ENCODE peak calls at places on chromosomes 13 and 19, in four cellular contexts. Q is A549, R is heart left ventricle, H is IMR-90. J is an unnamed sample. For H3K4me1, the result is how much of the 10 kb centered on the place peaks cover.

GRCh38 chr13:94595006-94595942 is 678 bp downstream of the TGDS start:
- DNase-seq in Q (peak), R (no peak), H (peak), J (peak)

GRCh38 chr13:98981596-98982195 is 3.8 kb upstream of the DOCK9 start:
- DNase-seq in Q (no peak), R (no peak), H (no peak), J (no peak)

GRCh38 chr13:52736891-52737290 is 2.7 kb downstream of the CNMD start:
- DNase-seq in Q (no peak), R (no peak), H (no peak), J (no peak)

GRCh38 chr19:57829316-57829715 is 783 bp upstream of the ZNF587B start:
- DNase-seq in Q (no peak), R (no peak), H (peak), J (peak)

GRCh38 chr13:103009061-103009840 is 57.0 kb downstream of the SLC10A2 start:
- DNase-seq in Q (no peak), R (no peak), H (no peak), J (no peak)

GRCh38 chr13:29140277-29140676 is 320.1 kb downstream of the MTUS2 start:
- DNase-seq in Q (no peak), R (peak), H (no peak), J (peak)

GRCh38 chr19:55712804-55713631 is 25.2 kb downstream of the NLRP9 start:
- DNase-seq in Q (no peak), R (no peak), H (no peak), J (no peak)

GRCh38 chr13:97884707-97885468 is 68.6 kb upstream of the IPO5 start:
- DNase-seq in Q (no peak), R (no peak), H (no peak), J (no peak)

GRCh38 chr13:101941095-101941777 is 460.6 kb downstream of the FGF14 start:
- DNase-seq in Q (no peak), R (no peak), H (peak), J (no peak)

GRCh38 chr19:5585461-5586299 is 17.9 kb upstream of the TINCR start:
- DNase-seq in Q (no peak), R (peak), H (no peak), J (no peak)

GRCh38 chr19:40633207-40633606 is 32.0 kb downstream of the LTBP4 start:
- DNase-seq in Q (no peak), R (no peak), H (peak), J (no peak)

GRCh38 chr13:49357694-49358093 is 86.2 kb downstream of the CAB39L start:
- DNase-seq in Q (no peak), R (no peak), H (peak), J (no peak)

GRCh38 chr13:43405457-43405856 is 381.3 kb downstream of the ENOX1 start:
- DNase-seq in Q (no peak), R (no peak), H (peak), J (peak)

GRCh38 chr19:747432-748273 is 3.3 kb upstream of the MISP start:
- DNase-seq in Q (no peak), R (no peak), H (no peak), J (no peak)

GRCh38 chr19:42594617-42595489 is at the start of gene CEACAM8:
- DNase-seq in Q (no peak), R (no peak), H (no peak), J (no peak)
- TF ChIP-seq CTCF in Q (no peak), R (no peak), H (no peak), J (no peak)

GRCh38 chr19:35042954-35043604 is 1.6 kb downstream of the HPN start:
- DNase-seq in Q (no peak), R (no peak), H (no peak), J (no peak)

GRCh38 chr19:35044317-35045117 is 3.0 kb downstream of the HPN start:
- DNase-seq in Q (peak), R (peak), H (peak), J (peak)

GRCh38 chr19:35042056-35042730 is 672 bp downstream of the HPN start:
- DNase-seq in Q (no peak), R (no peak), H (no peak), J (no peak)

GRCh38 chr19:35045667-35046300 is 4.3 kb downstream of the HPN start:
- DNase-seq in Q (peak), R (no peak), H (peak), J (peak)

DNA sequence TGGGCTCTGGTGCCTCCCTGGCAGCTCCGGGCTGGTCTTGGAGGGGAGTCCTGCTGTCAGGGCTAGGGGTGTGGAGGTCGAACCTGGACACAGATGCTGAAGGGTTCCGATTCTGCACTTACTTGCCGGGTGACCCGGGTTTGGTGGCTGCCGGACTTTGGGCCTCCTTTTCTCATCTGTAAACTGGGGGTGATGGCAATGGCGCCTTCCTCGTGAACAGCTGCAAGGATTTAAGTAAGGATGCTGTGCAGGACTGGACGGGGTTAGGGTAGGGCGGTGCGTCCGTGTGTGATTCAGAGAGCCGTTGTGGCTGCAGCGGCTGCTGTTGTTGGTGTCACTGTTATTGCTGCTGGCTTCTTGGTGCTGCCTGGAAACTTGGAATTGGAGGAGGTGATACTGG is 2.4 kb downstream of the HPN start:
- DNase-seq in Q (no peak), R (no peak), H (no peak), J (no peak)
- H3K4me1 ChIP-seq in Q (under half), R (under half), H (under half), J (under half)

GRCh38 chr13:111153977-111154332 is 38.8 kb downstream of the ARHGEF7 start:
- DNase-seq in Q (peak), R (no peak), H (no peak), J (no peak)
- TF ChIP-seq CTCF in Q (no peak), R (peak), H (no peak), J (peak)

DNA sequence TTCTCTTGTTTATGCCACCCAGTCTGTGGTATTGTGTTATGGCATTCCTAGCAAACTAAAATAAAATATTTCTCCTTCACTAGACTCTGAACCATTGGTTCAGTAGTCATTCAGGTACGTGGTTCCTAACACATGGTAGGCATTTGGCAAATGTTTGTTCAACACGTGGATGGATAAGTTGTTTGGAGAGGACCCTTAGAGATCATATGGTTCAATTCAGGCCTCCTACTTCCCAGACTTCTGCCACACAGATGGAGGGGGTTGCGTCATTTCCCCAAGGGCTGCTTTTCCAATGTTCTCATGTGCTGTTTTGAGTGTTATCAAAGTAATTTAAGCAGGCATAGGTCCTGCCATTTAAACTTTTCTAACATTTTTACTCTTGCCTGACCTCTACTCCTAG is 6.7 kb downstream of the CXCL17 start:
- DNase-seq in Q (no peak), R (no peak), H (no peak), J (peak)
- H3K4me1 ChIP-seq in Q (under half), R (under half), H (under half), J (under half)

GRCh38 chr13:112510002-112510780 is 77.8 kb downstream of the TUBGCP3 start:
- DNase-seq in Q (peak), R (no peak), H (peak), J (peak)
- TF ChIP-seq CTCF in Q (peak), R (peak), H (peak), J (peak)

DNA sequence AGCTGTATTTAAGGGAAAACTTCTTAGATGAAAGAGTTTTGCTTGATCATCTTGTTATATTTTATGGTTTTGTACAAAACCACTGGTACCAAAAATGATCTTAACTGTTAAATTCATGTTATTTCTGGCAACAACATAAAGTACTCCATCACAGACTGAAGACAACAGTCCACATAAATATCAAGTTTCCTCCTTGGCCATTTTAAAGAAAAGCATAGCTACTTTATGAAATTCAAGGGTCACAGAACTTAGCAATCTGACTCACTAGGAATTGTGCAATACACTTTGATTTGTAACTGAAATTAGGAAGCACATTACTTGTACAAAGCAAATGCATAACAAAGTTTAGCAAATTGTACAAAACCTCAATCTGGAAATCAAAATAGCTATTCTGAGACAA is 66.2 kb downstream of the TBC1D4 start:
- DNase-seq in Q (no peak), R (no peak), H (peak), J (peak)
- H3K4me1 ChIP-seq in Q (half or more), R (half or more), H (under half), J (half or more)

GRCh38 chr13:62626771-62627170 is 1211.1 kb upstream of the PCDH20 start:
- DNase-seq in Q (no peak), R (no peak), H (no peak), J (no peak)
- TF ChIP-seq CTCF in Q (peak), R (no peak), H (peak), J (peak)

J was measured in cardiac muscle cell.